ENCODE peak calls at places on chromosomes 13 and 19, in four cellular contexts. Z is fibroblast of lung, X is kidney, G is tibial artery. W is an unnamed sample.

GRCh38 chr13:31320946-31321345 is 121.2 kb downstream of the B3GLCT start:
- DNase-seq in Z (no peak), X (no peak), G (no peak), W (no peak)

GRCh38 chr19:44609219-44609618 is 4.1 kb upstream of the IGSF23 start:
- DNase-seq in Z (no peak), X (no peak), G (no peak), W (no peak)

GRCh38 chr13:93534181-93534700 is 307.6 kb downstream of the GPC6 start:
- DNase-seq in Z (no peak), X (no peak), G (no peak), W (no peak)

GRCh38 chr13:20441879-20442278 is 83.8 kb downstream of the CRYL1 start:
- DNase-seq in Z (no peak), X (no peak), G (no peak), W (peak; percentile 4)

GRCh38 chr13:32941368-32941767 is 74.9 kb upstream of the KL start:
- DNase-seq in Z (no peak), X (no peak), G (no peak), W (no peak)

GRCh38 chr13:46569471-46569870 is 16.5 kb downstream of the LRCH1 start:
- DNase-seq in Z (no peak), X (no peak), G (no peak), W (no peak)

GRCh38 chr13:43878897-43879322 is 630 bp downstream of the CCDC122 start:
- DNase-seq in Z (peak; percentile 72), X (peak; percentile 93), G (peak; percentile 80), W (peak; percentile 26)

GRCh38 chr13:76643596-76643995 is 242.6 kb downstream of the KCTD12 start:
- DNase-seq in Z (no peak), X (no peak), G (no peak), W (no peak)

GRCh38 chr19:6530385-6531162 is at the start of gene TNFSF9:
- DNase-seq in Z (peak; percentile 79), X (peak; percentile 93), G (peak; percentile 83), W (peak; percentile 33)

GRCh38 chr19:46339491-46339890 is 7.4 kb upstream of the PPP5C start:
- DNase-seq in Z (no peak), X (no peak), G (no peak), W (no peak)

GRCh38 chr19:40716031-40716654 is 543 bp downstream of the COQ8B start:
- DNase-seq in Z (no peak), X (no peak), G (peak; percentile 47), W (peak; percentile 6)

GRCh38 chr13:25217023-25217909 is 45.2 kb upstream of the AMER2 start:
- DNase-seq in Z (peak; percentile 28), X (no peak), G (no peak), W (no peak)

GRCh38 chr19:5478925-5479588 is 23.8 kb downstream of the ZNRF4 start:
- DNase-seq in Z (no peak), X (no peak), G (no peak), W (no peak)

GRCh38 chr19:5478241-5478924 is 23.2 kb downstream of the ZNRF4 start:
- DNase-seq in Z (no peak), X (no peak), G (no peak), W (no peak)

GRCh38 chr19:5480427-5480836 is 25.2 kb downstream of the ZNRF4 start:
- DNase-seq in Z (peak; percentile 14), X (no peak), G (no peak), W (no peak)

GRCh38 chr19:5481957-5482356 is 26.7 kb downstream of the ZNRF4 start:
- DNase-seq in Z (no peak), X (no peak), G (no peak), W (no peak)

DNA sequence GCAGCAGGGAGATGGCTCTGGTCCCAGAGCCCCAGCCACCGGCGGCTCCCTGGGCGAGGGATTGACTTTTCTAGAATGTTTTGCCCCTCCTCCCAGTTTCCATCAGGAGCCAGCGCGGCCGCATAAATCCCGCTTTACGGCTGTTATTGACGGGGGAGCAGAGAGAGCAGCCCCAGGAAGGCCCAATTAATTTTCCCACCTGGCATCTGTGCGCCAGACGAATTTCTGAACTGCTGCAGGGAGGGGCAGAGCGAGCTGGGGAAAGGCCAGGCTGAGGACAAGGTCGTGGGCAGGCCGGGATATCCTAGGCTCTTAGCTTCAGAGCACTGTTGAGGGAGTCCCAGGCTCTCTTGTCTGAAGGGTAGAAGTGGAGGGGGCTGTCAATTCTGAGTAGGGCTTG is 24.7 kb downstream of the ZNRF4 start:
- DNase-seq in Z (no peak), X (no peak), G (no peak), W (no peak)
- H3K27ac ChIP-seq in Z (no peak overlapping the region), X (no peak overlapping the region), G (no peak overlapping the region), W (no peak overlapping the region)

DNA sequence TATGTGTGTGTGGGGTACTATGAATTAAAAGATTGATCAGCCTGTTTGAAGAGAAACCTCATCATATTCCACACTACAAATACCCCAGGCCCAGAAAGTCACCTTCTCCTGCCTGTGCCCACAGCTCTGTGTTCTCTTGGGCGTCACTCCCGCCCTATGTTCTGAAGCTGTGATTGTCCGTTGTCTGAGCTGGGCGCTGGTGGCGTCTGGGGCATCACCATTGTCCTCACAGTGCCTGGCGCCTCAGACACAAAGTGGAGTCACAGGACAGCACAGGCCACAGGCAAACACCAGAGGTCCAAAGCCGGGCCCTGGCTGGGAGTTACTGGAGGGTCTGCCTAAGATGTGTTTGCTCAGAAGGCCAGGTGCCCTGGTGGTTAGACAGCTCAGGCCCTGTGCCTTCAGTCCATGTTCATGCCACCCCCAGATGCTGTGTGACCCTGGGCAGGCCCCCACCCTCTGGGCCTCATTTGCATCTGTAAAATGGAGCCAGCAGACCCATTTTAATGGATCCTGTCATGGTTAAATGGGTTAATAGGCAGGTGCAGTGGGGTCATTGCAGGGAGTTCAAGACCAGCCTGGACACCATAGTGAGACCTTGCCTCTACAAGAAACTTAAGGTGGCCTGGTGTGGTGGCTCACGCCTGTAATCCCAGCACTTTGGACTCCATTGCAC is 34.5 kb downstream of the DNM2 start:
- DNase-seq in Z (no peak), X (no peak), G (no peak), W (no peak)
- H3K27ac ChIP-seq in Z (no peak overlapping the region), X (peak overlapping the region; percentile 95), G (no peak overlapping the region), W (no peak overlapping the region)

DNA sequence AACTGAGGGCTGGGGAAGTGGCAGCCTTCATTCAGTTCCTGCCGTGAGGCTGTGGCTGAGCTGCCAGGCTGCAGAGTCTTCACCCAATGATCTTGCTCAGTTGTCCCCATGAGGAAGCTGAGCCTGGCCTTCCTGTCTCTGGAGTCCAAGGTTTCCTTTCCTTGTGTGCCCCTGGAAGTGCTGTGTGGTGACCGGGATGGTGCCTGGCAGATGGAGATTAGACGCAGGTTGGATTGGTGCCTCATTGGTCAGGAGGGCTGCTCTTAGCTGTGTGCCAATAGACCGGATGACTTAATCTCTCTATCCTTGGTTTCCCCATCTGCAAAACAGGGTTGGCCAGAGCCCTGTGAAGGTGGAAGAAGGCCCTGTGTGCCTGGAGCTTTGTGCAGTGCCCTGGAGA is 24.6 kb downstream of the DNM2 start:
- DNase-seq in Z (no peak), X (no peak), G (no peak), W (no peak)
- H3K27ac ChIP-seq in Z (no peak overlapping the region), X (peak overlapping the region; percentile 47), G (no peak overlapping the region), W (no peak overlapping the region)

GRCh38 chr19:34351382-34351802 is 13.6 kb upstream of the GPI start:
- DNase-seq in Z (no peak), X (no peak), G (no peak), W (no peak)
- H3K27ac ChIP-seq in Z (no peak overlapping the region), X (no peak overlapping the region), G (no peak overlapping the region), W (no peak overlapping the region)

GRCh38 chr13:110540871-110541525 is 20.5 kb downstream of the RAB20 start:
- DNase-seq in Z (no peak), X (no peak), G (no peak), W (no peak)
- H3K27ac ChIP-seq in Z (no peak overlapping the region), X (peak overlapping the region; percentile 23), G (peak overlapping the region; percentile 65), W (no peak overlapping the region)

W was measured in AG04450.